ENCODE peak calls at places on chromosomes 12 and 14, in nine cellular contexts. A, G, Y, O, I, F, V, N and W are unnamed samples.

GRCh38 chr14:104724407-104724980 is 465 bp downstream of the ADSS1 start:
- DNase-seq in A (no peak), G (no peak), Y (peak), O (no peak), I (no peak), F (no peak), V (peak), N (peak), W (peak)

GRCh38 chr14:95180966-95181733 is 23.8 kb upstream of the DICER1 start:
- DNase-seq in A (no peak), G (no peak), Y (no peak), O (no peak), I (no peak), F (no peak), V (no peak), N (no peak), W (no peak)

GRCh38 chr14:106044949-106045596 is 518.7 kb downstream of the TMEM121 start:
- DNase-seq in A (peak), G (peak), Y (peak), O (peak), I (no peak), F (no peak), V (no peak), N (no peak), W (no peak)

GRCh38 chr12:83349907-83350611 is 663.4 kb downstream of the TMTC2 start:
- DNase-seq in A (no peak), G (no peak), Y (no peak), O (no peak), I (no peak), F (no peak), V (no peak), N (no peak), W (no peak)

GRCh38 chr14:92938890-92939671 is 16.1 kb downstream of the CHGA start:
- DNase-seq in A (no peak), G (no peak), Y (no peak), O (no peak), I (no peak), F (no peak), V (no peak), N (no peak), W (no peak)

GRCh38 chr12:28164644-28165313 is 25.5 kb upstream of the CCDC91 start:
- DNase-seq in A (no peak), G (no peak), Y (no peak), O (no peak), I (no peak), F (no peak), V (peak), N (no peak), W (no peak)

GRCh38 chr12:129535351-129535750 is 368.5 kb downstream of the TMEM132D start:
- DNase-seq in A (no peak), G (no peak), Y (no peak), O (no peak), I (no peak), F (no peak), V (no peak), N (no peak), W (no peak)

GRCh38 chr12:89901906-89902648 is 193.4 kb upstream of the ATP2B1 start:
- DNase-seq in A (no peak), G (no peak), Y (no peak), O (no peak), I (no peak), F (no peak), V (no peak), N (no peak), W (no peak)

GRCh38 chr14:81178063-81178462 is 42.7 kb downstream of the GTF2A1 start:
- DNase-seq in A (no peak), G (no peak), Y (no peak), O (no peak), I (no peak), F (no peak), V (no peak), N (no peak), W (no peak)

GRCh38 chr14:71451501-71451900 is 480.7 kb upstream of the RGS6 start:
- DNase-seq in A (no peak), G (no peak), Y (no peak), O (no peak), I (no peak), F (no peak), V (no peak), N (no peak), W (no peak)

GRCh38 chr14:104876251-104876699 is 11.2 kb downstream of the CEP170B start:
- DNase-seq in A (peak), G (peak), Y (no peak), O (no peak), I (no peak), F (peak), V (peak), N (peak), W (no peak)

GRCh38 chr14:100524933-100525243 is 62.3 kb downstream of the BEGAIN start:
- DNase-seq in A (no peak), G (no peak), Y (peak), O (no peak), I (no peak), F (peak), V (no peak), N (no peak), W (no peak)

GRCh38 chr14:97177016-97177415 is 379.8 kb downstream of the VRK1 start:
- DNase-seq in A (no peak), G (peak), Y (no peak), O (no peak), I (no peak), F (no peak), V (no peak), N (no peak), W (no peak)

GRCh38 chr12:85775071-85775470 is 61.1 kb downstream of the RASSF9 start:
- DNase-seq in A (no peak), G (no peak), Y (no peak), O (no peak), I (no peak), F (no peak), V (no peak), N (no peak), W (no peak)

GRCh38 chr14:33842299-33842698 is 108.6 kb downstream of the EGLN3 start:
- DNase-seq in A (no peak), G (no peak), Y (no peak), O (no peak), I (no peak), F (no peak), V (peak), N (no peak), W (no peak)

GRCh38 chr14:78135450-78135891 is 34.7 kb upstream of the NRXN3 start:
- DNase-seq in A (no peak), G (no peak), Y (no peak), O (no peak), I (peak), F (no peak), V (no peak), N (no peak), W (no peak)

GRCh38 chr12:104623920-104624319 is 167.2 kb downstream of the CHST11 start:
- DNase-seq in A (no peak), G (no peak), Y (no peak), O (no peak), I (no peak), F (no peak), V (no peak), N (no peak), W (no peak)

GRCh38 chr14:65335548-65335947 is 77.0 kb upstream of the FUT8 start:
- DNase-seq in A (no peak), G (no peak), Y (no peak), O (no peak), I (no peak), F (no peak), V (no peak), N (no peak), W (no peak)

GRCh38 chr14:45091696-45092095 is 7.8 kb downstream of the PRPF39 start:
- DNase-seq in A (no peak), G (no peak), Y (no peak), O (no peak), I (peak), F (peak), V (peak), N (peak), W (no peak)

GRCh38 chr14:53214384-53214783 is 61.3 kb upstream of the DDHD1 start:
- DNase-seq in A (no peak), G (no peak), Y (no peak), O (no peak), I (no peak), F (peak), V (no peak), N (no peak), W (no peak)

GRCh38 chr12:131905081-131905639 is 10.7 kb downstream of the ULK1 start:
- DNase-seq in A (no peak), G (no peak), Y (no peak), O (no peak), I (no peak), F (no peak), V (no peak), N (no peak), W (no peak)

GRCh38 chr14:99348816-99349609 is 77.0 kb upstream of the BCL11B start:
- DNase-seq in A (no peak), G (no peak), Y (no peak), O (no peak), I (no peak), F (no peak), V (no peak), N (no peak), W (no peak)

GRCh38 chr12:124188561-124189405 is 106.1 kb upstream of the RFLNA start:
- DNase-seq in A (no peak), G (no peak), Y (peak), O (no peak), I (no peak), F (no peak), V (peak), N (no peak), W (no peak)

GRCh38 chr12:128507470-128507869 is 240.5 kb downstream of the TMEM132C start:
- DNase-seq in A (no peak), G (no peak), Y (no peak), O (no peak), I (no peak), F (no peak), V (no peak), N (no peak), W (no peak)

GRCh38 chr12:49088190-49088931 is 6.2 kb downstream of the DHH start:
- DNase-seq in A (peak), G (peak), Y (peak), O (no peak), I (peak), F (peak), V (peak), N (peak), W (peak)